ENCODE peak calls at places on chromosomes 4 and X, in eight cellular contexts. V is A549, C is endothelial cell of umbilical vein, B is sigmoid colon, X is tibial nerve, Y is right lobe of liver, K is body of pancreas, W is stomach. O is an unnamed sample. For H3K4me1, the result is how much of the 10 kb centered on the place peaks cover.

GRCh38 chr4:41203169-41203568 is 11.2 kb downstream of the APBB2 start:
- DNase-seq in Y (no peak), K (no peak), V (no peak), W (no peak), C (peak), X (no peak), B (no peak), O (no peak)

GRCh38 chr4:41176357-41176756 is 38.0 kb downstream of the APBB2 start:
- DNase-seq in Y (no peak), B (no peak), K (no peak), W (no peak), X (no peak), C (peak), V (no peak), O (no peak)

GRCh38 chr4:16443504-16444088 is 217.3 kb upstream of the TAPT1 start:
- DNase-seq in Y (no peak), C (peak), K (no peak), X (peak), W (no peak), B (no peak), V (peak), O (no peak)

GRCh38 chrX:96889726-96890125 is 6.0 kb downstream of the RPA4 start:
- DNase-seq in V (no peak), Y (no peak), W (no peak), K (no peak), C (peak), B (no peak), X (no peak), O (no peak)

GRCh38 chr4:168218663-168219062 is 99.9 kb downstream of the DDX60 start:
- DNase-seq in C (peak), K (no peak), W (no peak), V (no peak), Y (no peak), X (no peak), B (no peak), O (no peak)

GRCh38 chr4:115780835-115781234 is 667.4 kb upstream of the NDST4 start:
- DNase-seq in C (no peak), Y (no peak), B (no peak), V (no peak), W (no peak), X (no peak), K (no peak), O (no peak)

GRCh38 chrX:12825801-12826200 is 34.6 kb downstream of the PRPS2 start:
- DNase-seq in Y (no peak), C (peak), W (no peak), B (no peak), V (no peak), X (no peak), K (no peak), O (no peak)

GRCh38 chr4:19913670-19914069 is 338.0 kb upstream of the SLIT2 start:
- DNase-seq in Y (no peak), K (no peak), B (no peak), W (no peak), V (no peak), C (no peak), X (no peak), O (no peak)

GRCh38 chr4:153152453-153153338 is 51.5 kb upstream of the TRIM2 start:
- DNase-seq in Y (peak), K (peak), X (no peak), B (no peak), W (peak), C (peak), V (no peak), O (no peak)

GRCh38 chrX:108167211-108167872 is 75.8 kb downstream of the ATG4A start:
- DNase-seq in K (no peak), X (no peak), B (no peak), Y (no peak), W (no peak), V (peak), C (peak), O (no peak)

GRCh38 chr4:173531085-173531965 is 1.3 kb upstream of the HAND2 start:
- DNase-seq in C (no peak), K (no peak), Y (no peak), B (peak), W (no peak), X (no peak), V (no peak), O (no peak)

GRCh38 chrX:150362599-150363481 is at the start of gene MAMLD1:
- DNase-seq in Y (peak), W (peak), B (peak), K (peak), X (peak), C (peak), V (peak), O (no peak)

GRCh38 chr4:31741321-31741720 is 1021.2 kb downstream of the PCDH7 start:
- DNase-seq in X (no peak), V (no peak), W (no peak), K (no peak), B (no peak), Y (no peak), C (no peak), O (no peak)

GRCh38 chrX:40058719-40059118 is 39.0 kb downstream of the BCOR start:
- DNase-seq in B (no peak), K (no peak), X (no peak), W (peak), V (no peak), Y (peak), C (no peak), O (no peak)

GRCh38 chrX:40054793-40055192 is 43.0 kb downstream of the BCOR start:
- DNase-seq in W (no peak), C (peak), B (no peak), K (no peak), V (no peak), X (no peak), Y (no peak), O (no peak)

GRCh38 chrX:40055495-40055894 is 42.3 kb downstream of the BCOR start:
- DNase-seq in Y (no peak), K (no peak), B (no peak), X (no peak), V (no peak), W (no peak), C (no peak), O (no peak)

GRCh38 chrX:40057405-40057804 is 40.4 kb downstream of the BCOR start:
- DNase-seq in B (no peak), Y (no peak), K (no peak), W (no peak), V (no peak), C (no peak), X (no peak), O (no peak)

GRCh38 chrX:40056420-40056819 is 41.3 kb downstream of the BCOR start:
- DNase-seq in W (no peak), B (no peak), C (no peak), V (no peak), X (no peak), K (no peak), Y (peak), O (no peak)
- H3K4me1 ChIP-seq in W (under half), B (under half), C (under half), V (under half), X (under half), K (under half), Y (under half), O (under half)

DNA sequence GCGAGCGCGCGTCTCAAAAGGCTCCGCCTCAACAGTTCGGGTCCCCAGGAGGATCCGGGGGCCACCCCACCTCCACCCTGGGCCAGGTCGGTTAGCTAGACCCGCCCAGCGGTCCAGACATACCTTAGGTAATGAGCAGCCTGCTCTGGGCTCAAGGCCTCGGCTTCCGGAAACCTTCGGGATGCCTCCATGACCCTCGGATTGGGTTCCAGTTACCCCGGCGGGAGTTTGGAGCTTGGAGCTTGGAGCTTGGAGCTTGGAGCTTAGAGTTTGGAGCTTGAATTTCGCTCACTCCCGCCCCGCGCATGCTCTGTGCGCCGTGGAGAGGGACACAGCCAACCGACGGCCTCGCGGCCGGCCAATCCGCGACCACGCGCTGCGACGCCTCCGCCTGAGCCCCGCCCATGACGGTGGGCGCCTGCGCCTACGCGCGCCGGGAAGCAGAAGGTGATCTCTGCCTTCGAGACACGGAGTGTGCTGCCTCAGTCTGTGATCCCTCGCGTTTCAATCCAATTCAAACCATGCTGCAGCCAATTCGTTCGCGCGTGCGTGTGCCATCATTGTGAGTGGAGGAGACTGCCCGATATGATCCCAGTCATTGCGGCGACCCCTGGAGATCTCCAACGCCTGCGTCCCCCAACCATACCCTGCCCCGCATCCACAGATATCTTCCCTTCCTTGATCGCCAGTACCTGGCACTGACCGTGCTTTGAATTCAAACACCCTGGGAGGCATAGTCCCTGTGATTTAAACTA is at the start of gene ERCC6L:
- DNase-seq in V (peak), Y (peak), X (peak), K (peak), C (peak), B (peak), W (peak), O (peak)
- TF ChIP-seq POLR2A in V (peak), Y (peak), X (no peak), K (peak), C (peak), B (no peak), W (no peak), O (no peak)

DNA sequence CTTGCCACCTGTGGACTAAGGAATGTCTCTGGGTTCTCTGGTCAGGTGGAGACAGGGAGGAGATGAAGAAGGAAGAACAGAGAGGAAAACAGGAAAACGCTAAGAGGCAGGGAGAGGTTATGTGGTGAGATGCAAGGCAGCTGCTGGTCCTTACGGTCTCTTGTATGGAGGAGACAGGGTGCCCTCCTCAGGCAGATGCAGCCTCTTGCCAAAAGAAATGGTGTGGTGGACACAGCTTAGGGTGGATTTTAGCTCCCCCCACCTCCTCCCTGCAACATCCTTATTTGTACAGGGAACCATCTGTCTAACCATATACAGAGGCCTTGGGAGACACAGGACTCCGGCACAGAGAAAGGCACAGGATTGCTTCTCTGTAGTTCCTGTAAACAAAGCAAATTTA is 9.7 kb downstream of the OCIAD2 start:
- DNase-seq in V (no peak), X (no peak), Y (no peak), B (no peak), W (no peak), C (no peak), K (no peak), O (no peak)
- H3K4me3 ChIP-seq in V (no peak), X (no peak), Y (no peak), B (no peak), W (no peak), C (no peak), K (no peak), O (no peak)

GRCh38 chrX:48934581-48935331 is 15.9 kb upstream of the PIM2 start:
- DNase-seq in W (no peak), X (no peak), C (no peak), Y (no peak), K (no peak), B (no peak), V (no peak), O (no peak)

GRCh38 chrX:48937065-48937907 is 18.5 kb upstream of the PIM2 start:
- DNase-seq in C (no peak), V (no peak), B (no peak), X (peak), Y (peak), K (no peak), W (peak), O (no peak)

GRCh38 chrX:48933757-48934156 is 14.9 kb upstream of the PIM2 start:
- DNase-seq in B (no peak), V (no peak), W (no peak), K (no peak), Y (no peak), X (no peak), C (no peak), O (no peak)

GRCh38 chrX:48938721-48939416 is 18.5 kb downstream of the OTUD5 start:
- DNase-seq in X (no peak), B (no peak), K (no peak), W (no peak), Y (no peak), V (no peak), C (no peak), O (no peak)

DNA sequence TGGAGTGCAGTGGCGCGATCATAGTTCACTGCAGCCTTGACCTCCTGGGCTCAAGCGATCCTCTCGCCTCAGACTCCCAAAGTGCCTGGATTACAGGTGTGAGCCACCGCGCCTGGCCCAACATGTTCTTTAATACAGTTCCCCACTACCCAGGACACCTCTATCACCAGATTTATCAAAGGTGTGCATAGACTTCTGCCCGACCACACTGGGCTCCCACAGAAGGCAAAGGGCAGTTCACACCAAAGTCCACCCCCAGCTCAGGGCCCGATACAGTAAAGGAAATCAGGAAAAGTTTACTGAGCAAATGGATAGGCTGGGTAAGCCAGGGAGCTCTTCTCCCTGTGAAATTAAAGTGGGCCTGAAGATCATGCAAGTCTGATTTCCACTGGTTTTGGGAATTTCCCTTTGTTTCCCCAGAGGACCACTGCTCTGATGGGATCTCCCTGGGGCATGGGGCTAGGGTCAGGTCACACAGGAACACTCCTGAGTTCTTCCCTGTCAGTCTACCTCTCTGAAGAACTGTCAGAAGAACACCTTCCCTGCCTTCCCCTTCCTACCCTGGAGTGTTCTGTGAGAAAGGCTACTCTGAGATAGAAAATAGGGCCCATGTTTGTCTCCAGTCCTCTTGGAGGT is 17.7 kb upstream of the PIM2 start:
- DNase-seq in C (no peak), W (no peak), Y (no peak), K (no peak), X (no peak), V (no peak), B (no peak), O (no peak)
- H3K4me1 ChIP-seq in C (under half), W (under half), Y (under half), K (under half), X (under half), V (under half), B (under half), O (under half)

GRCh38 chrX:7147978-7148824 is at the start of gene PUDP:
- DNase-seq in X (peak), V (peak), K (peak), Y (peak), C (peak), B (peak), W (peak), O (peak)
- TF ChIP-seq POLR2A in X (peak), V (peak), K (peak), Y (peak), C (peak), B (no peak), W (no peak), O (no peak)

DNA sequence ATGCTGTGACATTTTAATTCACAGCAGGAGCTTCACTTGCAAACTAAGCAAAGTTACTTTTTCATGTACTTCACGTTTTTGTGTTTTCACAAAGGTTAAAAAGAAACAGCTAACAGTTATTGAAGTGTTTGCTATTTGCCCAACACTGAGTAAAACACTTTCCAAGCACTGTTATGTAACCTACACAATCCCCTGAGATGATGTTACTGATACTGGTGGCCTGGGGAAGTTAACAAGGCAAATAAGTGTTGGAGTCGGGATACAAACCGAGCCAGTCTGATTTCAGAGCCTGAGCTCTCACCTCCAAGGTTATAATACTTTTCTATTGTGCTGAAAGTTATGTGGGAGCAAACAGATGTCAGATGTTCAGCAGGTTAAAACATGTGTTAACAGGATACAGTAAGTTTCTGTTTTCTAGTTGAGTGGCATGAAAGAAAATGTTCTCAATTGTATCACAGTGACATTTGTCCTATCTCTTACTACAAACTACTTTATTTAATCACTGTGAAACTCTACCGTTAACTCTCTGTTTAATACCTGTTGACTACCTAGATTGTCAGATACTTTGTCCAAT is 3.9 kb upstream of the CXCL13 start:
- DNase-seq in V (no peak), W (no peak), K (no peak), B (no peak), C (no peak), Y (no peak), X (no peak), O (no peak)
- H3K4me3 ChIP-seq in V (no peak), W (no peak), K (no peak), B (no peak), C (no peak), Y (no peak), X (no peak), O (no peak)

GRCh38 chrX:140132937-140133336 is 167.6 kb upstream of the CXorf66 start:
- DNase-seq in K (no peak), B (no peak), Y (no peak), C (no peak), V (no peak), W (no peak), X (no peak), O (no peak)
- H3K4me1 ChIP-seq in K (under half), B (under half), Y (under half), C (under half), V (under half), W (under half), X (under half), O (under half)

DNA sequence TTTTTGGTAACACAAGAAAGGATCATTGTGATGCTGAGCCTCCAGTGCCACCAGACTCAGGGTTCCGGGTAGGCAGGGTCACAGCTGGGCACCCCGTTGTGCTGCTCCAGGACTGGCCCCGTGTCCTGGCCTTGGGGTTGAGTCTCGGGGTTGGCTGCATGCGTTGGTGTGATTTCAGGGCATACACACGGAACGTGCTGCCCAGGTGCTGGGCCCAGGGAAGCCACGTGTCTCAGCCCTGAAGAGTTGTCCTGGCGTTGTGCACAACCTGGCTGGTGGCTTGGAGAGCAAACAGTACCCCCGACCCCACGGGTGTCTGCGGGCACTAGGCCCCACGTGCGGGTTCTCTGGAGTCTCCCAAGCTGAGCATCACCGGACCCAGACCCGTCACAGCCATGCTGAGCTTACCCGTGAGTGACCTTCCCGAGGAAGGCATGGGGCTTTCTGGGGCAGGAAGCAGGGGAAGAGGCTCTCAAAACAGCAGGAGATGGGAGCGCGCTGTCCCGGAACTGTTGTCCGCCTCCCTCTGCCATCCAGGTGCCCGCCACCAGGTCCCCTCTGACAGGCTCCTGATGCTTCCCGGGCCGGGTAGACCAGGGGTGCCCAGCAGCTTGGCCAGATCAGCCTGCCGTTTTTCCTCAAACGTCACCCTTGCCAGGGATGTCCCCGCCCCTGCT is 66.1 kb upstream of the ENPP6 start:
- DNase-seq in B (no peak), W (no peak), K (no peak), C (no peak), X (peak), Y (no peak), V (no peak), O (no peak)
- TF ChIP-seq POLR2A in B (no peak), W (no peak), K (no peak), C (no peak), X (no peak), Y (no peak), V (no peak), O (no peak)

GRCh38 chrX:53088136-53088974 is 5.6 kb upstream of the KANTR start:
- DNase-seq in X (peak), W (peak), K (peak), Y (peak), C (peak), V (peak), B (peak), O (peak)
- H3K4me3 ChIP-seq in X (peak), W (peak), K (no peak), Y (peak), C (peak), V (peak), B (peak), O (peak)

O was measured in breast epithelium.